ENCODE peak calls at places on chromosome 16, in four cellular contexts. G is right lobe of liver, X is K562, K is body of pancreas. W is an unnamed sample.

GRCh38 chr16:56965149-56965938 is 3.6 kb downstream of the CETP start:
- DNase-seq in G (no peak), X (no peak), K (no peak), W (no peak)

GRCh38 chr16:22098538-22099255 is 6.4 kb downstream of the VWA3A start:
- DNase-seq in G (no peak), X (peak; percentile 72), K (no peak), W (no peak)

GRCh38 chr16:58329147-58329546 is 34.3 kb upstream of the PRSS54 start:
- DNase-seq in G (no peak), X (no peak), K (no peak), W (peak; percentile 20)

GRCh38 chr16:49631521-49632041 is 224.3 kb downstream of the ZNF423 start:
- DNase-seq in G (no peak), X (no peak), K (no peak), W (no peak)

GRCh38 chr16:2015117-2015946 is 4.3 kb upstream of the NPW start:
- DNase-seq in G (no peak), X (no peak), K (no peak), W (peak; percentile 72)

GRCh38 chr16:23188911-23189310 is 6.4 kb downstream of the SCNN1G start:
- DNase-seq in G (no peak), X (no peak), K (no peak), W (no peak)

GRCh38 chr16:65421596-65421995 is 299.7 kb upstream of the CDH11 start:
- DNase-seq in G (no peak), X (no peak), K (no peak), W (no peak)

GRCh38 chr16:57797526-57798266 is 4.6 kb downstream of the KIFC3 start:
- DNase-seq in G (peak; percentile 95), X (no peak), K (peak; percentile 91), W (peak; percentile 83)

GRCh38 chr16:83932304-83932703 is 20.7 kb upstream of the OSGIN1 start:
- DNase-seq in G (no peak), X (no peak), K (no peak), W (no peak)

GRCh38 chr16:70804153-70804728 is 3.3 kb upstream of the VAC14 start:
- DNase-seq in G (no peak), X (no peak), K (no peak), W (peak; percentile 73)

GRCh38 chr16:4925791-4926190 is 11.2 kb downstream of the PPL start:
- DNase-seq in G (no peak), X (no peak), K (no peak), W (no peak)

GRCh38 chr16:79672524-79672923 is 72.0 kb upstream of the MAF start:
- DNase-seq in G (no peak), X (no peak), K (no peak), W (no peak)

GRCh38 chr16:4409081-4409932 is 7.1 kb downstream of the CORO7 start:
- DNase-seq in G (no peak), X (no peak), K (peak; percentile 39), W (no peak)

GRCh38 chr16:31703526-31704128 is 170.0 kb upstream of the ZNF267 start:
- DNase-seq in G (no peak), X (no peak), K (no peak), W (no peak)

GRCh38 chr16:2811703-2812471 is 5.2 kb upstream of the PRSS21 start:
- DNase-seq in G (peak; percentile 23), X (peak; percentile 52), K (no peak), W (no peak)

GRCh38 chr16:51228097-51228659 is 77.1 kb upstream of the SALL1 start:
- DNase-seq in G (no peak), X (no peak), K (no peak), W (no peak)

GRCh38 chr16:54645328-54645727 is 285.3 kb upstream of the IRX5 start:
- DNase-seq in G (no peak), X (no peak), K (no peak), W (no peak)

GRCh38 chr16:84358601-84359295 is 9.6 kb upstream of the ATP2C2 start:
- DNase-seq in G (no peak), X (no peak), K (no peak), W (no peak)

GRCh38 chr16:4366016-4366415 is 5.6 kb upstream of the VASN start:
- DNase-seq in G (no peak), X (no peak), K (no peak), W (no peak)

GRCh38 chr16:71559855-71560254 is 17.0 kb downstream of the TAT start:
- DNase-seq in G (no peak), X (no peak), K (no peak), W (no peak)

GRCh38 chr16:17334096-17334495 is 136.7 kb downstream of the XYLT1 start:
- DNase-seq in G (no peak), X (no peak), K (no peak), W (no peak)

GRCh38 chr16:4788489-4788889 is 344 bp upstream of the SEPTIN12 start:
- DNase-seq in G (no peak), X (no peak), K (peak; percentile 35), W (no peak)

GRCh38 chr16:72092832-72093447 is 480 bp downstream of the TXNL4B start:
- DNase-seq in G (no peak), X (peak; percentile 31), K (no peak), W (peak; percentile 32)

GRCh38 chr16:27429330-27429871 is 27.4 kb downstream of the IL21R start:
- DNase-seq in G (no peak), X (no peak), K (no peak), W (no peak)

GRCh38 chr16:48538746-48539484 is 71.1 kb downstream of the N4BP1 start:
- DNase-seq in G (no peak), X (no peak), K (peak; percentile 28), W (no peak)

GRCh38 chr16:86578499-86579267 is at the start of gene FOXL1:
- DNase-seq in G (peak; percentile 55), X (no peak), K (no peak), W (no peak)

GRCh38 chr16:12020007-12020406 is 43.5 kb downstream of the SNX29 start:
- DNase-seq in G (no peak), X (no peak), K (no peak), W (no peak)

GRCh38 chr16:12016166-12016947 is 39.8 kb downstream of the SNX29 start:
- DNase-seq in G (no peak), X (no peak), K (no peak), W (peak; percentile 32)

GRCh38 chr16:12021578-12022265 is 45.2 kb downstream of the SNX29 start:
- DNase-seq in G (no peak), X (no peak), K (no peak), W (no peak)

GRCh38 chr16:12017583-12017982 is 41.0 kb downstream of the SNX29 start:
- DNase-seq in G (no peak), X (no peak), K (no peak), W (no peak)
- H3K27ac ChIP-seq in G (no peak overlapping the region), X (no peak overlapping the region), K (no peak overlapping the region), W (no peak overlapping the region)

GRCh38 chr16:82750078-82750477 is 123.3 kb downstream of the CDH13 start:
- DNase-seq in G (no peak), X (no peak), K (no peak), W (no peak)

GRCh38 chr16:82753821-82754220 is 127.1 kb downstream of the CDH13 start:
- DNase-seq in G (no peak), X (no peak), K (no peak), W (peak; percentile 47)

GRCh38 chr16:82744958-82745357 is 118.2 kb downstream of the CDH13 start:
- DNase-seq in G (no peak), X (no peak), K (peak; percentile 21), W (no peak)

GRCh38 chr16:82751020-82751419 is 124.3 kb downstream of the CDH13 start:
- DNase-seq in G (no peak), X (no peak), K (no peak), W (no peak)

DNA sequence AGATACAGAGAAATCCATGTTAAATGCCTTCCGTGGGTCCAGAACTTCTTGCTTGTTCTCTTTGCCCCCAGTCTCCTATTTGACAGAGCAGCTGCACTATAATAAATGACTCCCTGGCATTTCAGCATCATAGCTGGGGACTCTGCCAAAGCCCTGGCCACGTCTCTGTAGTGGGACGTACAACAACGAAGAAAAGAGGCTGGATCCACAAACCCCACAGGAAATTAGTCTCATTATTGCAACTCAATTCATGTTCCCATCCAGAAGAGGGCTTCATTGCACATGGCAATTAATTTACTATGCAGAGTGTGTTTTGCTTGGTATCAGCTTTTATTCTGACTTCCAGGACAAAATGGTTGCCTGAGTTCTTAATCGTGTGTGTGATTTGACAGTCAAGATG is 121.3 kb downstream of the CDH13 start:
- DNase-seq in G (no peak), X (no peak), K (peak; percentile 46), W (no peak)
- TF ChIP-seq CTCF in G (peak; percentile 20), X (no peak), K (no peak), W (peak; percentile 12)

GRCh38 chr16:29975134-29975538 is 1.5 kb downstream of the TAOK2 start:
- DNase-seq in G (no peak), X (no peak), K (no peak), W (no peak)

GRCh38 chr16:29977063-29977462 is 3.4 kb downstream of the TAOK2 start:
- DNase-seq in G (no peak), X (no peak), K (no peak), W (no peak)

GRCh38 chr16:29978081-29978480 is 4.4 kb downstream of the TAOK2 start:
- DNase-seq in G (no peak), X (no peak), K (no peak), W (no peak)

GRCh38 chr16:29974291-29975133 is 844 bp downstream of the TAOK2 start:
- DNase-seq in G (peak; percentile 53), X (peak; percentile 57), K (no peak), W (no peak)

GRCh38 chr16:29975811-29976511 is 2.3 kb downstream of the TAOK2 start:
- DNase-seq in G (peak; percentile 46), X (no peak), K (no peak), W (no peak)
- H3K27ac ChIP-seq in G (peak overlapping the region; percentile 29), X (no peak overlapping the region), K (no peak overlapping the region), W (no peak overlapping the region)

GRCh38 chr16:85556456-85557082 is 56.6 kb upstream of the GSE1 start:
- DNase-seq in G (peak; percentile 75), X (peak; percentile 82), K (peak; percentile 73), W (peak; percentile 16)

GRCh38 chr16:85554791-85555548 is 58.2 kb upstream of the GSE1 start:
- DNase-seq in G (no peak), X (peak; percentile 98), K (peak; percentile 71), W (peak; percentile 34)

GRCh38 chr16:85555549-85556455 is 57.3 kb upstream of the GSE1 start:
- DNase-seq in G (peak; percentile 75), X (no peak), K (peak; percentile 78), W (no peak)

GRCh38 chr16:85557976-85558589 is 55.0 kb upstream of the GSE1 start:
- DNase-seq in G (no peak), X (no peak), K (peak; percentile 68), W (no peak)

DNA sequence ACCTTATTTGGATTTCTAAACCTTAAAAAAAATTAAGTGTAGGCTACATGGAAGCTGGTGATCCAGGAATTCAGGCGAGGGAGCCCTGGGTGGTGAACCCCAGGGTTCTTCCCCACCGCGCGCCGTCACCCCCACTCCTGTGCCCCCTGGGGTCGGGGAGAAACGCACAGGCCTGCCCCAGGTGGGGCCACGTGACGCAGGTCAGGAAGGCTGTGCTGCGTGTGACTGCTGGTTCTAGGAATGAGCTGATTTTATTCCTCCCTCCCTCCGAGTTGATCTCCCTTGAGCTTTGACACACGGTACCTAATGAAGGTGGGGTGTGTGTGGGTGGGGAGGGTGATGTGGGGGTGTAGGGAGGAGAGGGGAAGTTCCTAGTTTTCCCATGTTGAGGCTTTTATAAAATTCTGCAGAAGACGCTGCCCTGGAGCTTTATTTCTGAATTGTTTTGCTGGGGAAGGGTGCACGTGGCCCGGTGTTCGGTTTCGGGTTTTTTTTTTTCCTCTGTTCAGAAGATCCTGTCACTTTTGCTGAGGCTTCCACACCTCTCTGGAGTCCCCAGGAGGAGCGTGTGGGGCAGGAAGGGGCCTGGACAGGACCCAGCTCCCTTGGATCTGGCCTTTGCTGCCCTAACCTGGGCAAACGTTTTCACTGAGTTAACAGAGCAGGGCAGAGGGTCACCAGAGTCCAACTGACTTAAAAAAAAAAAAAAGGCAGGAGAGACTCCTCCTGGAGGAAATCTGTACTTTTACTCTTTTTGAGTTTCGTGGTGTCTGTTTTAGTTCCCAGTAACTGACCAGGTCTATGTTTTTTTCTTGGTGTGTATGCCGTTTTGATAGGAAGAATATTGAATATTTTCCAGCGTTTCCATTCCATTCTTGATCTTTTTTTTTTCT is 55.8 kb upstream of the GSE1 start:
- DNase-seq in G (peak; percentile 90), X (peak; percentile 82), K (peak; percentile 70), W (peak; percentile 42)
- TF ChIP-seq CTCF in G (peak; percentile 11), X (no peak), K (no peak), W (peak; percentile 23)

W was measured in foreskin keratinocyte.